ENCODE peak calls at places on chromosomes 3 and 15, in four cellular contexts. K is tibial artery, N is hepatocyte, M is IMR-90. C is an unnamed sample.
A peak's percentile ranks its signal among the peaks of the same experiment; 100 is the strongest.

GRCh38 chr3:58588030-58588614 is 10.9 kb upstream of the FAM107A start:
- DNase-seq in K (no peak), N (peak; percentile 60), M (peak; percentile 46), C (no peak)

GRCh38 chr3:100602506-100603444 is 6.6 kb upstream of the ADGRG7 start:
- DNase-seq in K (no peak), N (peak; percentile 63), M (peak; percentile 54), C (no peak)

GRCh38 chr3:146709969-146710368 is 104.8 kb upstream of the PLSCR5 start:
- DNase-seq in K (no peak), N (no peak), M (no peak), C (no peak)

GRCh38 chr15:66847565-66847991 is 145.5 kb downstream of the SMAD6 start:
- DNase-seq in K (peak; percentile 62), N (no peak), M (no peak), C (no peak)

GRCh38 chr15:78301326-78301725 is 1.9 kb upstream of the SKIC8 start:
- DNase-seq in K (no peak), N (no peak), M (no peak), C (no peak)

GRCh38 chr3:187064210-187065115 is 74.8 kb downstream of the RPL39L start:
- DNase-seq in K (no peak), N (no peak), M (peak; percentile 17), C (no peak)

GRCh38 chr15:51191072-51191665 is 96.5 kb upstream of the TNFAIP8L3 start:
- DNase-seq in K (no peak), N (no peak), M (no peak), C (no peak)

GRCh38 chr15:60635507-60636352 is 156.8 kb upstream of the ICE2 start:
- DNase-seq in K (no peak), N (no peak), M (no peak), C (no peak)

GRCh38 chr15:42819781-42820180 is 82.9 kb upstream of the CDAN1 start:
- DNase-seq in K (no peak), N (peak; percentile 11), M (no peak), C (no peak)

GRCh38 chr3:8996681-8997121 is 33.4 kb upstream of the RAD18 start:
- DNase-seq in K (peak; percentile 71), N (peak; percentile 52), M (peak; percentile 39), C (peak; percentile 67)

GRCh38 chr3:106130384-106131084 is 261.7 kb upstream of the CBLB start:
- DNase-seq in K (no peak), N (peak; percentile 37), M (peak; percentile 87), C (no peak)

GRCh38 chr15:66072616-66073361 is 180.8 kb downstream of the MEGF11 start:
- DNase-seq in K (no peak), N (no peak), M (no peak), C (no peak)

GRCh38 chr3:72350761-72351505 is 497.3 kb downstream of the SHQ1 start:
- DNase-seq in K (peak; percentile 40), N (no peak), M (no peak), C (no peak)

GRCh38 chr3:172040976-172041963 is 1.9 kb downstream of the FNDC3B start:
- DNase-seq in K (peak; percentile 69), N (peak; percentile 46), M (peak; percentile 41), C (no peak)

GRCh38 chr3:157117875-157118654 is 41.9 kb downstream of the CCNL1 start:
- DNase-seq in K (no peak), N (no peak), M (no peak), C (no peak)

GRCh38 chr15:59632714-59633113 is 21.1 kb downstream of the GCNT3 start:
- DNase-seq in K (no peak), N (peak; percentile 18), M (no peak), C (no peak)

GRCh38 chr3:102712896-102713295 is 278.1 kb downstream of the ZPLD1 start:
- DNase-seq in K (no peak), N (no peak), M (no peak), C (no peak)

GRCh38 chr3:172285844-172286243 is 162.4 kb downstream of the GHSR start:
- DNase-seq in K (no peak), N (no peak), M (peak; percentile 70), C (no peak)

GRCh38 chr3:163878396-163878795 is 1199.9 kb downstream of the SI start:
- DNase-seq in K (no peak), N (no peak), M (no peak), C (no peak)

C was measured in coronary artery.